ENCODE peak calls at places on chromosomes 12 and 14, in five cellular contexts. O is cardiac muscle cell; H is GM04504; M is putamen; G is stimulated activated CD4-positive, alpha-beta T cell treated with anti-CD3 and anti-CD28 coated beads, Interleukin-1b, Interleukin-23, amount 100 ng/mL, for 24 hours. Z is an unnamed sample.

GRCh38 chr14:47555333-47555732 is 120.1 kb downstream of the MDGA2 start:
- DNase-seq in O (no peak), M (no peak), G (no peak), H (no peak), Z (no peak)

GRCh38 chr12:77578471-77579262 is 252.0 kb upstream of the NAV3 start:
- DNase-seq in G (no peak), O (no peak), H (no peak), M (no peak), Z (no peak)

GRCh38 chr12:17588968-17589367 is 501.0 kb downstream of the RERGL start:
- DNase-seq in M (peak), H (no peak), G (no peak), O (peak), Z (no peak)

GRCh38 chr12:50955697-50956096 is 3.4 kb downstream of the HIGD1C start:
- DNase-seq in G (no peak), O (no peak), H (no peak), M (no peak), Z (no peak)

GRCh38 chr12:57101892-57102695 is 9.1 kb downstream of the STAT6 start:
- DNase-seq in O (no peak), G (no peak), M (no peak), H (no peak), Z (no peak)

GRCh38 chr14:95891742-95892141 is 15.1 kb downstream of the TUNAR start:
- DNase-seq in G (no peak), O (no peak), H (peak), M (no peak), Z (no peak)

GRCh38 chr12:112685321-112685720 is 106.2 kb upstream of the RPH3A start:
- DNase-seq in M (no peak), H (no peak), O (no peak), G (no peak), Z (no peak)

GRCh38 chr12:107801150-107801549 is 26.6 kb downstream of the ASCL4 start:
- DNase-seq in O (no peak), H (no peak), G (no peak), M (no peak), Z (peak)

GRCh38 chr12:31316964-31317363 is 9.0 kb downstream of the SINHCAF start:
- DNase-seq in G (no peak), M (no peak), H (no peak), O (no peak), Z (no peak)

GRCh38 chr14:90111895-90112534 is 50.2 kb downstream of the KCNK13 start:
- DNase-seq in M (no peak), H (peak), G (no peak), O (no peak), Z (peak)

GRCh38 chr12:80352476-80352875 is 91.6 kb upstream of the PTPRQ start:
- DNase-seq in M (no peak), G (no peak), O (no peak), H (no peak), Z (peak)

GRCh38 chr12:22100952-22101748 is 55.1 kb downstream of the CMAS start:
- DNase-seq in H (peak), G (no peak), M (peak), O (peak), Z (peak)

Z was measured in non-pigmented ciliary epithelial cell.